ENCODE peak calls at places on chromosomes 6 and 20, in eight cellular contexts. One of them, this sample, is unnamed.

GRCh38 chr6:108626777-108627176 is 66.1 kb downstream of the FOXO3 start:
- DNase-seq in SW480: no peak
- DNase-seq in heart left ventricle: no peak
- DNase-seq in ELF-1: no peak
- DNase-seq in RWPE2: no peak
- DNase-seq in NCI-H1092 treated with DMSO at 0.1 percent for 48 hours: no peak
- DNase-seq in stimulated activated CD4-positive, alpha-beta T cell treated with anti-CD3 and anti-CD28 coated beads, Interleukin-2, amount 100 ng/mL, for 24 hours: no peak
- DNase-seq in H9: no peak
- DNase-seq in this sample: no peak

GRCh38 chr6:168201383-168201782 is 118.2 kb downstream of the DACT2 start:
- DNase-seq in ELF-1: peak
- DNase-seq in SW480: peak
- DNase-seq in H9: peak
- DNase-seq in RWPE2: no peak
- DNase-seq in NCI-H1092 treated with DMSO at 0.1 percent for 48 hours: peak
- DNase-seq in heart left ventricle: peak
- DNase-seq in stimulated activated CD4-positive, alpha-beta T cell treated with anti-CD3 and anti-CD28 coated beads, Interleukin-2, amount 100 ng/mL, for 24 hours: no peak
- DNase-seq in this sample: no peak

GRCh38 chr6:41896280-41896679 is 1.1 kb upstream of the USP49 start:
- DNase-seq in SW480: no peak
- DNase-seq in RWPE2: no peak
- DNase-seq in ELF-1: no peak
- DNase-seq in stimulated activated CD4-positive, alpha-beta T cell treated with anti-CD3 and anti-CD28 coated beads, Interleukin-2, amount 100 ng/mL, for 24 hours: no peak
- DNase-seq in NCI-H1092 treated with DMSO at 0.1 percent for 48 hours: no peak
- DNase-seq in H9: no peak
- DNase-seq in heart left ventricle: no peak
- DNase-seq in this sample: no peak

GRCh38 chr6:166169549-166170421 is 2.1 kb upstream of the TBXT start:
- DNase-seq in heart left ventricle: no peak
- DNase-seq in ELF-1: peak
- DNase-seq in NCI-H1092 treated with DMSO at 0.1 percent for 48 hours: no peak
- DNase-seq in RWPE2: no peak
- DNase-seq in H9: peak
- DNase-seq in SW480: no peak
- DNase-seq in stimulated activated CD4-positive, alpha-beta T cell treated with anti-CD3 and anti-CD28 coated beads, Interleukin-2, amount 100 ng/mL, for 24 hours: no peak
- DNase-seq in this sample: no peak

GRCh38 chr6:138028893-138029292 is 78.3 kb downstream of the PERP start:
- DNase-seq in stimulated activated CD4-positive, alpha-beta T cell treated with anti-CD3 and anti-CD28 coated beads, Interleukin-2, amount 100 ng/mL, for 24 hours: no peak
- DNase-seq in NCI-H1092 treated with DMSO at 0.1 percent for 48 hours: no peak
- DNase-seq in ELF-1: no peak
- DNase-seq in H9: no peak
- DNase-seq in heart left ventricle: no peak
- DNase-seq in SW480: no peak
- DNase-seq in RWPE2: peak
- DNase-seq in this sample: peak

GRCh38 chr6:137846772-137847313 is 20.2 kb upstream of the TNFAIP3 start:
- DNase-seq in ELF-1: no peak
- DNase-seq in SW480: no peak
- DNase-seq in heart left ventricle: peak
- DNase-seq in H9: no peak
- DNase-seq in NCI-H1092 treated with DMSO at 0.1 percent for 48 hours: no peak
- DNase-seq in stimulated activated CD4-positive, alpha-beta T cell treated with anti-CD3 and anti-CD28 coated beads, Interleukin-2, amount 100 ng/mL, for 24 hours: no peak
- DNase-seq in RWPE2: no peak
- DNase-seq in this sample: no peak

GRCh38 chr6:147621280-147621679 is 112.8 kb downstream of the SAMD5 start:
- DNase-seq in heart left ventricle: no peak
- DNase-seq in H9: no peak
- DNase-seq in SW480: no peak
- DNase-seq in NCI-H1092 treated with DMSO at 0.1 percent for 48 hours: no peak
- DNase-seq in stimulated activated CD4-positive, alpha-beta T cell treated with anti-CD3 and anti-CD28 coated beads, Interleukin-2, amount 100 ng/mL, for 24 hours: no peak
- DNase-seq in ELF-1: no peak
- DNase-seq in RWPE2: no peak
- DNase-seq in this sample: no peak

GRCh38 chr6:158057213-158057987 is 75.7 kb downstream of the SYNJ2 start:
- DNase-seq in H9: no peak
- DNase-seq in NCI-H1092 treated with DMSO at 0.1 percent for 48 hours: no peak
- DNase-seq in stimulated activated CD4-positive, alpha-beta T cell treated with anti-CD3 and anti-CD28 coated beads, Interleukin-2, amount 100 ng/mL, for 24 hours: peak
- DNase-seq in heart left ventricle: peak
- DNase-seq in RWPE2: no peak
- DNase-seq in SW480: peak
- DNase-seq in ELF-1: no peak
- DNase-seq in this sample: no peak

GRCh38 chr20:22583773-22584629 is at the start of gene FOXA2:
- DNase-seq in NCI-H1092 treated with DMSO at 0.1 percent for 48 hours: peak
- DNase-seq in heart left ventricle: no peak
- DNase-seq in ELF-1: peak
- DNase-seq in SW480: peak
- DNase-seq in stimulated activated CD4-positive, alpha-beta T cell treated with anti-CD3 and anti-CD28 coated beads, Interleukin-2, amount 100 ng/mL, for 24 hours: no peak
- DNase-seq in RWPE2: no peak
- DNase-seq in H9: peak
- DNase-seq in this sample: peak

This sample was measured in NCI-H345.